ENCODE peak calls at places on chromosomes 13 and 19, in four cellular contexts. V is K562, X is GM12878, T is HepG2. H is an unnamed sample.
A peak's percentile ranks its signal among the peaks of the same experiment; 100 is the strongest.

GRCh38 chr19:5028229-5028886 is 59.4 kb downstream of the KDM4B start:
- DNase-seq in V (no peak), X (no peak), T (no peak), H (no peak)

GRCh38 chr13:111038887-111039286 is 76.2 kb upstream of the ARHGEF7 start:
- DNase-seq in V (no peak), X (no peak), T (no peak), H (no peak)

GRCh38 chr19:45645631-45646344 is 6.6 kb upstream of the EML2 start:
- DNase-seq in V (peak; percentile 93), X (peak; percentile 65), T (peak; percentile 63), H (peak; percentile 91)

GRCh38 chr19:19628499-19629134 is 597 bp upstream of the LPAR2 start:
- DNase-seq in V (no peak), X (no peak), T (no peak), H (peak; percentile 91)

GRCh38 chr19:38425810-38426466 is at the start of gene RASGRP4:
- DNase-seq in V (peak; percentile 76), X (no peak), T (no peak), H (peak; percentile 45)

GRCh38 chr13:36418022-36418805 is 14.1 kb upstream of the CCNA1 start:
- DNase-seq in V (no peak), X (peak; percentile 32), T (no peak), H (no peak)

GRCh38 chr13:72692884-72693514 is 34.4 kb downstream of the MZT1 start:
- DNase-seq in V (no peak), X (no peak), T (no peak), H (no peak)

GRCh38 chr13:112967666-112968379 is 1.2 kb upstream of the MCF2L start:
- DNase-seq in V (no peak), X (no peak), T (no peak), H (no peak)

GRCh38 chr13:110187501-110188161 is 119.3 kb downstream of the COL4A1 start:
- DNase-seq in V (no peak), X (no peak), T (no peak), H (no peak)

GRCh38 chr13:24217601-24218281 is 57.2 kb downstream of the SPATA13 start:
- DNase-seq in V (no peak), X (no peak), T (peak; percentile 72), H (no peak)
- TF ChIP-seq TCF7 in V (no peak), X (no peak), T (no peak), H (no peak)

GRCh38 chr19:44367024-44367423 is 10.5 kb upstream of the ZNF112 start:
- DNase-seq in V (no peak), X (no peak), T (no peak), H (no peak)
- TF ChIP-seq NR2C2 in V (no peak), X (no peak), T (no peak), H (no peak)

GRCh38 chr19:41744850-41745249 is 10.5 kb upstream of the CEACAM6 start:
- DNase-seq in V (no peak), X (no peak), T (no peak), H (no peak)

GRCh38 chr19:41741244-41741554 is 14.1 kb upstream of the CEACAM6 start:
- DNase-seq in V (no peak), X (no peak), T (no peak), H (no peak)

GRCh38 chr19:41745761-41746160 is 9.6 kb upstream of the CEACAM6 start:
- DNase-seq in V (no peak), X (no peak), T (no peak), H (no peak)

GRCh38 chr19:41748012-41748411 is 7.3 kb upstream of the CEACAM6 start:
- DNase-seq in V (no peak), X (no peak), T (no peak), H (no peak)

GRCh38 chr19:41746593-41747227 is 8.6 kb upstream of the CEACAM6 start:
- DNase-seq in V (peak; percentile 28), X (no peak), T (peak; percentile 29), H (peak; percentile 67)
- TF ChIP-seq SP1 in V (no peak), X (no peak), T (no peak), H (no peak)

DNA sequence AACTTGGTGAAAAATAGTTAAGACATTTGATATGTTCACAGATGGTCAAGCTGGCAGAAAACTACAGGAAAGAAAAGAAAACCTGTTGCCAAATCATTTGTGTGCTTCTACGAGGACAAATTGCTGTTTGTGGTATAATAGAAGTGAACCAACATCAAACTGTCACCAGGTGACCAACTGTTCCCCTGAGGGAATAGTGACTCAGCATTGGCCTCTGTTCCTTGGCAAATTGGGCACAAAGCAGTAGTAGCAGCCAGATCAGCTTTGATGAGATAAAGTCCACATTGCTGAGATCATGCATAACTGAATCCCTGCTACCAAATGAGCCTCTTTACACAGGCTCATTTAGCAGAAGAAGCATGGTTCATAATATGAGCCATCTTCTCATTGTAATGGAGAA is 103.5 kb downstream of the POSTN start:
- DNase-seq in V (no peak), X (no peak), T (no peak), H (no peak)
- TF ChIP-seq TCF7 in V (no peak), X (no peak), T (no peak), H (no peak)

H was measured in WTC11.